ENCODE peak calls at places on chromosomes 6 and 20, in eight cellular contexts. M is nephron progenitor cell, X is EH, E is GM23248, T is amygdala, Z is astrocyte of the cerebellum, J is right lobe of liver, L is brain microvascular endothelial cell. O is an unnamed sample.

GRCh38 chr6:136566851-136567250 is 16.6 kb upstream of the MAP7 start:
- DNase-seq in E (no peak), J (no peak), M (no peak), X (no peak), T (no peak), L (no peak), Z (no peak), O (no peak)

GRCh38 chr6:5401845-5402738 is 140.8 kb downstream of the FARS2 start:
- DNase-seq in M (no peak), T (no peak), E (peak; percentile 55), L (peak; percentile 12), J (no peak), Z (no peak), X (peak; percentile 40), O (peak; percentile 46)

GRCh38 chr6:161254126-161254753 is 19.6 kb downstream of the AGPAT4 start:
- DNase-seq in Z (no peak), T (no peak), E (peak; percentile 29), L (no peak), X (no peak), J (no peak), M (no peak), O (no peak)

GRCh38 chr6:24825130-24825630 is 26.5 kb upstream of the ARMH2 start:
- DNase-seq in J (no peak), Z (no peak), E (no peak), T (no peak), M (no peak), X (no peak), L (no peak), O (no peak)

GRCh38 chr6:14454467-14454763 is 336.8 kb downstream of the CD83 start:
- DNase-seq in Z (no peak), M (no peak), J (no peak), X (no peak), T (no peak), E (no peak), L (no peak), O (no peak)

GRCh38 chr6:75691012-75691411 is 58.0 kb upstream of the MYO6 start:
- DNase-seq in X (peak; percentile 27), L (peak; percentile 25), J (no peak), Z (no peak), T (no peak), M (no peak), E (peak; percentile 38), O (peak; percentile 66)

GRCh38 chr20:53931597-53931996 is 138.8 kb downstream of the BCAS1 start:
- DNase-seq in M (no peak), J (no peak), T (no peak), E (no peak), X (no peak), L (no peak), Z (no peak), O (no peak)

GRCh38 chr6:158755636-158756035 is 63.5 kb downstream of the EZR start:
- DNase-seq in L (no peak), Z (no peak), T (no peak), J (no peak), X (no peak), M (no peak), E (no peak), O (no peak)

GRCh38 chr20:53643031-53643832 is 49.6 kb upstream of the ZNF217 start:
- DNase-seq in L (peak; percentile 77), E (peak; percentile 89), Z (no peak), X (peak; percentile 83), J (peak; percentile 56), M (no peak), T (no peak), O (peak; percentile 80)